ENCODE peak calls at places on chromosomes 13 and 19, in four cellular contexts. G is uterus, Q is testis, N is GM06990. A is an unnamed sample.

GRCh38 chr13:40389081-40389641 is 277.3 kb downstream of the FOXO1 start:
- DNase-seq in G (no peak), Q (no peak), N (peak), A (no peak)

GRCh38 chr19:39192846-39193245 is 3.9 kb upstream of the NCCRP1 start:
- DNase-seq in G (no peak), Q (no peak), N (no peak), A (peak)

GRCh38 chr13:91988331-91988730 is 589.9 kb downstream of the GPC5 start:
- DNase-seq in G (no peak), Q (no peak), N (no peak), A (no peak)

GRCh38 chr13:20118268-20119140 is 42.3 kb downstream of the GJA3 start:
- DNase-seq in G (peak), Q (peak), N (peak), A (peak)

GRCh38 chr19:33492090-33492489 is 29.5 kb downstream of the PEPD start:
- DNase-seq in G (no peak), Q (no peak), N (no peak), A (no peak)

GRCh38 chr19:6674868-6675305 is 4.9 kb upstream of the TNFSF14 start:
- DNase-seq in G (peak), Q (peak), N (peak), A (peak)

GRCh38 chr19:45100797-45101196 is 7.8 kb downstream of the PPP1R37 start:
- DNase-seq in G (no peak), Q (no peak), N (no peak), A (no peak)

GRCh38 chr13:78658630-78659449 is at the start of gene OBI1:
- DNase-seq in G (peak), Q (peak), N (peak), A (peak)

GRCh38 chr13:35475131-35475959 is 1.1 kb downstream of the MAB21L1 start:
- DNase-seq in G (no peak), Q (peak), N (no peak), A (peak)

GRCh38 chr19:5625641-5626040 is 2.8 kb downstream of the SAFB start:
- DNase-seq in G (no peak), Q (no peak), N (no peak), A (peak)
- H3K4me3 ChIP-seq in G (no peak), Q (no peak), N (peak), A (no peak)

GRCh38 chr19:1590641-1591397 is 1.8 kb downstream of the MBD3 start:
- DNase-seq in G (no peak), Q (no peak), N (peak), A (peak)

GRCh38 chr19:1592023-1592754 is 476 bp downstream of the MBD3 start:
- DNase-seq in G (peak), Q (peak), N (peak), A (peak)

GRCh38 chr19:1587872-1588271 is 4.8 kb downstream of the MBD3 start:
- DNase-seq in G (no peak), Q (no peak), N (no peak), A (no peak)

GRCh38 chr19:1591421-1592022 is 1.1 kb downstream of the MBD3 start:
- DNase-seq in G (no peak), Q (no peak), N (peak), A (peak)

DNA sequence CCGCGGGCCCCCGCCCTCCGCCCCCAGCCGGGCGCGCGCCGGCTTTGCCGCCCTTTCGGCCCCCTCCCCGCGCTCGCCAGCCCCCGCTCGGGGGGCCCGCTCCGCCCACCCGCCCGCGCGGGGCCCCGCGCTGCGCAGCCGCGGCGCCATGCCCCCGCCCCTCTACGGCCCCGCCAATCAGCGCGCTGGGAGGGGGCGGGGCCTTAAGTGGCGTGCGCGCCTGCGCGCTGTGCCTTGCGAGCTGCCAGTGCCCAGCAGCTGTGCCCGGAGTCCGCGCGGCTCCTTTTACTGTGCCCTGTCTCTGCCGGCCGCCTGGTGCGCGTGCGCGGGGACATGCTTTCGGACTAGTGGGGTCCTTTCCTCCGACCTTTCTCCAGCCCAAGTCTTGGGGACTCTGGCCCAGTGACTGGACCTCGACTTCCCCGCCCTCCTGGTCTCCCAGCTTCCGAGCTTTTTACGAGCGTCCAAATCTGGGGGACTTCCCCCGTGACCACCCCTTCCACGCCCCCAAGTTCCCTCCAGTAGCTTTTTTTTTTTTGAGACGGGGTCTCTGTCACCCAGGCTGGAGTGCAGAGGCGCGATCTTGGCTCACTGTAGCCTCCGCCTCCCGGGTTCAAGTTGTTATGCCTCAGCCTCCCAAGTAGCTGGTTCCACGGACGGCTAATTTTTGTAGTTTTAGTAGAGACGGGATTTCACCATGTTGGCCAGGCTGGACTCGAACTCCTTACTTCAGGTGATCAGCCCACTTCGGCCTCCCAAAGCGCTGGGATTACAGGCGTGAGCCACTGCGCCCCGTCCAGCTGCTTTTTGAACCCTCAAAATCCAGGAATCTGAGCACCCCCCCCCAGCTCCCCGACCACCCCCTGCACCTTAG is at the start of gene MBD3:
- DNase-seq in G (peak), Q (peak), N (peak), A (peak)
- TF ChIP-seq CTCF in G (no peak), Q (peak), N (no peak), A (no peak)

GRCh38 chr13:33543631-33544030 is 258.1 kb upstream of the STARD13 start:
- DNase-seq in G (no peak), Q (no peak), N (no peak), A (peak)

GRCh38 chr13:33545492-33545891 is 259.9 kb upstream of the STARD13 start:
- DNase-seq in G (no peak), Q (no peak), N (no peak), A (no peak)

GRCh38 chr13:33548065-33548464 is 262.5 kb upstream of the STARD13 start:
- DNase-seq in G (no peak), Q (no peak), N (no peak), A (no peak)

GRCh38 chr13:33544308-33544707 is 258.8 kb upstream of the STARD13 start:
- DNase-seq in G (no peak), Q (no peak), N (no peak), A (no peak)

DNA sequence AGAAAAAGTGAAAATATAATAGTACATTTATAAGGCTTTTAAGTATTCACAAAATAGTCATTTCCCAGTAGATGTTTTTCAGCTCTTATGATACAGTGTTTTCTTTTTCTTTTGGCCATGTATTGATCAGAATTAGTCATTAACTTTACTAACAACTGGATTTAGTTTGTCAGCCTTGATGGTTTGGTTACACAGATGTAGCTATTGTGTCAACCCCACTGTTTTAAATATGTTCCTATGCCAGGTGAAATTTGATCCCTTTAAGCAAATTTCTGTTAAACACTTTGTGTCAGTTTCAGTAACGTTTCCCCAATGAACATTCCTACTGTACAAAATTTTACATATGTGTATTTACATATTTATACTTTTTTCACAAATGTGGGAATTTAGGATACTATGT is 261.5 kb upstream of the STARD13 start:
- DNase-seq in G (no peak), Q (no peak), N (no peak), A (no peak)
- H3K4me3 ChIP-seq in G (no peak), Q (no peak), N (no peak), A (no peak)

GRCh38 chr19:57477191-57478008 is at the start of gene ZNF772:
- DNase-seq in G (peak), Q (peak), N (peak), A (peak)
- TF ChIP-seq CTCF in G (no peak), Q (peak), N (peak), A (peak)

DNA sequence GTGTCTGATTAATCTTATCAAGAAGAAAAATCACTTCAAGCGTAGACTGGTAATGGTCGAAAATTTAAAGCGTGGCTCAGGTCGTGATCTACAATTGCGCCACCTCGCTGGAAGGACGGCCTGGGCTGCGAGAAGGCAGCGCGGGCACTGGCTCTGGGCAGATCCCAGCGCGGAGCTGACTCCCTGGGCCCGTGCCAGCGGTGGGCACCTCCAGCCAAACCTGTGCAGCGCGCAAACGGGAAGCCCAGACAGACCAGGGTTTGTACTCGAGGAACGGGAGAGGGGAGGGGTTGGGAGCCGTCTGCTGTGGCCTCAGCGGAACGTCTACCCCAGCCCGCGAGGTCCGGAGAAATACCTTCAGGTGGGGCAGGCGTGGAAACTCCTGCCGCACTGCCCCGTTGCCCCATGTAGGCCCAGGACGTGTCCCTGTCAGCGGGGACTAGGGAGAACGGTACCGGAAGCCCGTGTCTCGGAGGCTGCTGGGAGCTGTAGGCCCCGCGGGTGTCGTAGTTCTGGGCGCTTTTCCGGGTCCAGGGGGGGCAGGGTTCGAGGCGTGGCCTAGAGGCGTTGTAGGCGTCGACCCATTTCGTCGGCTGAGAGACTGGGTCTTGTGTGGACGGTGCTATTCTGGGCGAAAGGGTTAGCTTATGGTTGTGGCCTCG is 21.1 kb downstream of the ZNF274 start:
- DNase-seq in G (no peak), Q (peak), N (no peak), A (no peak)
- H3K4me3 ChIP-seq in G (no peak), Q (peak), N (no peak), A (no peak)

DNA sequence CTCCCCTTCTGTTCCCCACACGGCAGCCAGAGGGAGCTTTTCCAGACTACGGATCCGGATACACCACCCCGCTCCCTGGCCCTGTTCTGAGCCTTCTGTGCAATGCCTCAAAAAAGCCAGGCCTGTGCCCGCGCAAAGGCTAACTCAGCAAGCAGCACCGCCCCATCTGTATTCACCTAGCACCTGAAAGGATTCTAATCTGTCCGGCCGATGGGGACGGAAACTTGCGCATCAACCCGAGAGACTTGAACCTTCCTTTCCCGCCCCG is 589 bp downstream of the ZBTB45 start:
- DNase-seq in G (peak), Q (peak), N (no peak), A (peak)
- TF ChIP-seq CTCF in G (peak), Q (peak), N (peak), A (peak)